ENCODE peak calls at places on chromosome 15, in seven cellular contexts. E is A549, O is HCT116, T is GM23338, F is K562, K is HepG2, P is SK-N-SH. R is an unnamed sample.

GRCh38 chr15:42890161-42890913 is 30.2 kb downstream of the TTBK2 start:
- DNase-seq in T (peak), E (no peak), P (no peak), F (no peak), K (peak), O (no peak), R (peak)

GRCh38 chr15:56342653-56343052 is 22.6 kb upstream of the TEX9 start:
- DNase-seq in T (no peak), F (no peak), K (no peak), E (no peak), O (no peak), P (peak), R (no peak)

GRCh38 chr15:41501961-41502786 is 8.5 kb downstream of the ITPKA start:
- DNase-seq in F (no peak), E (no peak), O (no peak), K (no peak), P (peak), T (peak), R (no peak)

GRCh38 chr15:70605606-70606410 is 157.6 kb downstream of the UACA start:
- DNase-seq in O (no peak), K (peak), F (no peak), E (no peak), T (peak), P (peak), R (no peak)

GRCh38 chr15:74378853-74379252 is 11.4 kb upstream of the CYP11A1 start:
- DNase-seq in T (no peak), K (no peak), P (peak), E (no peak), F (no peak), O (no peak), R (no peak)

GRCh38 chr15:59339252-59339672 is 33.4 kb downstream of the MYO1E start:
- DNase-seq in T (no peak), K (peak), F (no peak), O (no peak), P (no peak), E (no peak), R (no peak)

GRCh38 chr15:84033793-84034553 is 201.6 kb upstream of the GOLGA6L4 start:
- DNase-seq in E (no peak), O (no peak), P (no peak), K (no peak), F (no peak), T (no peak), R (no peak)

GRCh38 chr15:69979269-69979668 is 118.4 kb downstream of the TLE3 start:
- DNase-seq in P (no peak), T (peak), K (peak), O (no peak), F (no peak), E (peak), R (peak)

DNA sequence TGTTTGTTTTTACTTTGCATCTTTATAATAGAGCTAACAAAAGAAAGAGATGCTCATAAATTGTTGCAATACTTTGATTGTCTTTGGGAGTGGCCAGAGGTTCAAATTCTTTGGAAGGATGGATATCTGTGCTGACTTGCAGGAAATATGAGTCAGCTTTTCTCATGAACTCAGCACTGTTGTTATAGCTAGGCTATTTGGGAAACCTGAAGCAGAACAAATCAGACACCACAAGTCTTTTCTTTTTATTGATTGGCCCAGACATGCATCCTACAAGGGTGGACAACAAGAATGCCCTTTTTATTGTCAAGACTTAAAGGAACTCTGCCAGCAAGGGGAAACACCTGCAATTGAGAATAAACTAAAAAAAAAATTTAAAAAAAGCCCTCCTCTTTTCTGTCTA is 4.5 kb upstream of the DENND4A start:
- DNase-seq in P (no peak), O (no peak), K (no peak), E (peak), F (no peak), T (no peak), R (no peak)
- TF ChIP-seq REST in P (no peak), O (no peak), K (no peak), E (no peak), F (no peak), T (no peak), R (no peak)

GRCh38 chr15:33618300-33618699 is 307.5 kb downstream of the RYR3 start:
- DNase-seq in F (no peak), T (no peak), O (no peak), P (no peak), K (no peak), E (no peak), R (no peak)
- TF ChIP-seq REST in F (no peak), T (no peak), O (no peak), P (no peak), K (no peak), E (no peak), R (no peak)

DNA sequence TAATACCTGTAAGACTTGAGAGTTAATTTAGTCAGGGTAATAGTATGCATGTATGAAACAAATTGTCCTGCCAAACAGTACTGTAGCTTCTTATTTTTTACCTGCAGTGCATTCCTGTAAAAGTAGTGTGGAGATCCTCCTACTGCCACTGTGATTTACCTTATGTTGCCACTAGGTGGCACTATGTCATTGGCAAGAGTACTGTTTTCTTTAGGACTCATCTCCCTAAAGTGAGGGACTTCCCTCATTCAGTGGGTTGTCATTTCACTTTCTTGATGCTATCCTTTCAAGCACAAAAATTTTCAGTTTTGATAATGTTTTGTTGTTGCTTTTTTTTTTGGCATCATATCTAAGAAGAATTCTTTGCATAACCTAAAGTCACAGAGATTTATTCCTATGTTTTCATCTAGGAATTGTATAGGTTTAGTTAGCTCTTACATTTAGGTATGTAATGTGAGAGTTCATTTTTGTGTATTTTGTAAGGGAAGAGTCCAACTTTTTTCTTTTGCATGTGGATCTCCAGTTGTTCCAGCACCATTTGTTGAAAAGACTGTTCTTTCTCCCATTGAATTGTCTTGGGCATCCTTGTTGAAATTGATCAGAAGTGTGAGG is 105.7 kb downstream of the AKAP13 start:
- DNase-seq in K (peak), O (peak), F (peak), E (peak), T (peak), P (peak), R (peak)
- TF ChIP-seq REST in K (no peak), O (no peak), F (no peak), E (no peak), T (no peak), P (no peak), R (no peak)

DNA sequence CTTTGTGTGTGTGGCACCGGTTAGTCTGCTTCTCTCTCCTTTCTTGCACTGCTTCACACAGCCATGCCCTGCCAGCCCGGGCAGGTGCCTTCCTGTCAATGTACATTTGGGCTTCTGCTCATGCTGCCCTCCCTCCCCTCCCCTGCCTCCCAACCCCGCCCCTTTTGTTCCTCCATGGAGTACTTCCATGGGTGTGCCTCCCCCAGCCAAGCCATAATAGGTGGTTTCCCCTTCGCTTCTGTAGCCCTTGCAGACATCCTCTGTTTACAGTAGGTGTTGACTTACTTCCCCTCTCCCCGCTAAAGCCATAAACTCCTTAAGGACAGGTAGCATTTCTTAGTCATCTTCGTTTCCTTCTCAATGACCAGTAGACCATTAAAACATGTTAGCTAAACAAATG is 31.8 kb upstream of the CRTC3 start:
- DNase-seq in T (peak), O (no peak), F (peak), E (no peak), P (no peak), K (no peak), R (no peak)
- TF ChIP-seq REST in T (no peak), O (no peak), F (no peak), E (no peak), P (no peak), K (no peak), R (no peak)

DNA sequence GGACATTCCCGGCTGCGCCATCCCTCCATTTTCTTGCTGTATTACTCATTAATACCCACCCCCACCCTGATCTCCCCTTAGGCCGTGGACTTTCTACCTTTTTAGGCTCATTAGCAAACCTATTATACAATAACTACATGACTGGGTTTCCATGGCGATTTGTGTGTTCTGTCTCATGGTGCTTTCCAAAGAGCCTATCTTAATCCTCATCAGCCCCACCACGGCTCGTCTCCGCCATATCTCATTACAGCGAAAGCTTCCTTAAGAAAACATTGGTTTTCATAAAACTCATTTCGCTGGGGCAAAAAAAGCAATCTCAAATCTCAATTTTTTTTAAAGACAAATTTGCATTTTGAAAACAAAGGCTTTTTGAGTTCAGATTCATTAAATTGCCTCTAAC is 41.1 kb upstream of the RGMA start:
- DNase-seq in K (no peak), P (peak), O (no peak), F (no peak), E (no peak), T (no peak), R (no peak)
- TF ChIP-seq REST in K (no peak), P (no peak), O (no peak), F (no peak), E (no peak), T (no peak), R (no peak)

DNA sequence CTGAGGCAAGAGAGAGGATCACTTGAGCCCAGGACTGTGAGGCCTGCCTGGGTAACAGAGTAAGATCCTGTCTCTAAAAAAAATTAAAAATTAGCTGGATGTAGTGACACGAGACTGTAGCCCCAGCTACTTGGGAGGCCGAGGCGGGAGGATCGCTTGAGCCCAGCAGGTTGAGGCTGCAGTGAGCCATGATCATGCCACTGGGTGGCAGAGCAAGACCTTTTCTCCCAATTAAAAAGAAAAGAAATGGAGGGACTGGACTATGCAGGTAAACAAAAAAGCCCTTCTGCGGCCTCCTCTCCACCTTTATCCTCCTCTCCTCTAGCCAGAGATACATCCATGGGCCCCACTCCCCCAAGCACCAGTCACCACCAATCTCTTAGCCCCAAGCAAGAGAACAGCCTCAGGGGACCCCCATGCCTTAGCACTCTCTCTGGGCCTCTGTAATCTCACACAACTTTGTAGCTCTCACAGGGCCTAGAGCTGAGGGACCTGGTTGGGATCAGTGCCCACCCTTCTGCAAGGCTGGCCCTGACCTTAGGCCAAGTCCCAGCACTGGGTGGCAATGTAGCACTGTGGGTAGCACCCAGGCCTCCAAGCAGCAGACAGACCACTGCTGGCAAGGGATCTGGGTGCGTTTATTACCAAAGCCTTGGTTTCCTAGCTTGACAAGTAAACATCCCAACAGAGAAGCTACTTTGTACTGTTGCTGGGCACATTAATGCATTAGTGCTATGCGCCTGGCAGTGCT is 43.4 kb downstream of the FAM174B start:
- DNase-seq in T (no peak), E (no peak), O (no peak), F (no peak), K (no peak), P (peak), R (no peak)
- TF ChIP-seq REST in T (no peak), E (no peak), O (no peak), F (no peak), K (no peak), P (no peak), R (no peak)

GRCh38 chr15:78103406-78104118 is 11.2 kb downstream of the SH2D7 start:
- DNase-seq in F (no peak), T (no peak), O (no peak), E (no peak), K (no peak), P (no peak), R (no peak)

GRCh38 chr15:78100886-78101285 is 8.5 kb downstream of the SH2D7 start:
- DNase-seq in F (no peak), E (no peak), P (no peak), O (no peak), T (no peak), K (no peak), R (no peak)

GRCh38 chr15:78102211-78102610 is 9.8 kb downstream of the SH2D7 start:
- DNase-seq in O (no peak), T (no peak), P (no peak), F (no peak), K (no peak), E (no peak), R (no peak)

GRCh38 chr15:78102741-78103140 is 10.4 kb downstream of the SH2D7 start:
- DNase-seq in T (no peak), P (no peak), E (no peak), F (no peak), K (no peak), O (no peak), R (no peak)

GRCh38 chr15:78101423-78102105 is 9.2 kb downstream of the SH2D7 start:
- DNase-seq in T (no peak), F (no peak), K (no peak), P (no peak), E (no peak), O (no peak), R (no peak)
- TF ChIP-seq REST in T (no peak), F (no peak), K (no peak), P (no peak), E (no peak), O (no peak), R (no peak)

GRCh38 chr15:96324192-96324895 is 6.2 kb upstream of the NR2F2 start:
- DNase-seq in F (no peak), K (no peak), O (no peak), P (no peak), T (no peak), E (no peak), R (no peak)

GRCh38 chr15:96326551-96327154 is 3.8 kb upstream of the NR2F2 start:
- DNase-seq in E (no peak), T (peak), P (no peak), K (no peak), O (no peak), F (peak), R (no peak)

GRCh38 chr15:96327155-96327741 is 3.3 kb upstream of the NR2F2 start:
- DNase-seq in F (peak), K (peak), O (peak), P (peak), T (peak), E (peak), R (no peak)

GRCh38 chr15:96324900-96325299 is 5.6 kb upstream of the NR2F2 start:
- DNase-seq in O (no peak), E (no peak), F (no peak), P (no peak), K (no peak), T (no peak), R (no peak)

GRCh38 chr15:96325579-96326331 is 4.7 kb upstream of the NR2F2 start:
- DNase-seq in E (no peak), O (no peak), T (peak), P (no peak), K (no peak), F (no peak), R (no peak)
- TF ChIP-seq REST in E (no peak), O (no peak), T (no peak), P (no peak), K (no peak), F (no peak), R (no peak)